ENCODE peak calls at places on chromosomes 5 and 9, in ten cellular contexts. M is esophagus squamous epithelium; K is MV-4-11; T is activated CD4-positive, alpha-beta T cell treated with anti-CD3 and anti-CD28 coated beads, Interleukin-2, amount 50 U/mL, for 1 hour; B is GM12864; P is SJSA1; N is stimulated activated CD4-positive, alpha-beta T cell treated with anti-CD3 and anti-CD28 coated beads, Interleukin-4, amount 100 ng/mL, for 1 hour; F is A549; Z is T-cell; H is HL-60. V is an unnamed sample.

GRCh38 chr5:133565993-133566392 is 46.3 kb downstream of the FSTL4 start:
- DNase-seq in M (no peak), K (peak), T (peak), B (no peak), P (no peak), N (peak), F (no peak), Z (no peak), H (no peak), V (peak)

GRCh38 chr9:106622148-106622547 is 240.8 kb upstream of the ZNF462 start:
- DNase-seq in M (no peak), K (no peak), T (no peak), B (no peak), P (no peak), N (no peak), F (no peak), Z (no peak), H (no peak), V (no peak)

GRCh38 chr5:137128012-137128411 is 371.1 kb downstream of the SPOCK1 start:
- DNase-seq in M (no peak), K (peak), T (no peak), B (no peak), P (no peak), N (no peak), F (no peak), Z (no peak), H (no peak), V (no peak)

GRCh38 chr9:113373676-113374392 is 3.0 kb downstream of the HDHD3 start:
- DNase-seq in M (no peak), K (no peak), T (no peak), B (no peak), P (no peak), N (no peak), F (no peak), Z (no peak), H (no peak), V (no peak)

GRCh38 chr5:91443028-91443427 is 59.9 kb upstream of the ARRDC3 start:
- DNase-seq in M (no peak), K (no peak), T (no peak), B (no peak), P (no peak), N (no peak), F (no peak), Z (no peak), H (no peak), V (no peak)

GRCh38 chr9:127283917-127284316 is 19.3 kb downstream of the GARNL3 start:
- DNase-seq in M (no peak), K (peak), T (peak), B (no peak), P (no peak), N (peak), F (peak), Z (peak), H (no peak), V (no peak)

GRCh38 chr9:99021512-99021911 is 77.8 kb downstream of the COL15A1 start:
- DNase-seq in M (no peak), K (no peak), T (no peak), B (no peak), P (no peak), N (no peak), F (no peak), Z (no peak), H (no peak), V (no peak)

GRCh38 chr9:98665511-98665910 is 43.2 kb downstream of the GABBR2 start:
- DNase-seq in M (no peak), K (no peak), T (no peak), B (no peak), P (no peak), N (no peak), F (no peak), Z (no peak), H (no peak), V (no peak)

GRCh38 chr5:19584131-19584530 is 403.9 kb downstream of the CDH18 start:
- DNase-seq in M (no peak), K (no peak), T (no peak), B (no peak), P (no peak), N (no peak), F (no peak), Z (no peak), H (no peak), V (no peak)

GRCh38 chr9:27701664-27702063 is 128.4 kb upstream of the C9orf72 start:
- DNase-seq in M (no peak), K (peak), T (no peak), B (no peak), P (no peak), N (no peak), F (no peak), Z (no peak), H (peak), V (no peak)

GRCh38 chr5:53369681-53370080 is 110.7 kb upstream of the FST start:
- DNase-seq in M (no peak), K (no peak), T (no peak), B (no peak), P (no peak), N (no peak), F (no peak), Z (no peak), H (no peak), V (no peak)

GRCh38 chr5:1174122-1174936 is 27.1 kb upstream of the SLC6A19 start:
- DNase-seq in M (no peak), K (peak), T (peak), B (no peak), P (peak), N (peak), F (peak), Z (peak), H (peak), V (peak)

GRCh38 chr9:95778957-95779356 is 96.5 kb upstream of the ERCC6L2 start:
- DNase-seq in M (no peak), K (peak), T (no peak), B (no peak), P (no peak), N (no peak), F (no peak), Z (no peak), H (no peak), V (no peak)

GRCh38 chr9:92406506-92406905 is 2.1 kb upstream of the OGN start:
- DNase-seq in M (peak), K (peak), T (peak), B (peak), P (no peak), N (no peak), F (no peak), Z (peak), H (peak), V (no peak)

GRCh38 chr5:112612663-112613062 is 125.0 kb upstream of the APC start:
- DNase-seq in M (no peak), K (no peak), T (no peak), B (no peak), P (no peak), N (no peak), F (no peak), Z (no peak), H (no peak), V (no peak)

GRCh38 chr5:30040483-30041116 is 1152.9 kb upstream of the CDH6 start:
- DNase-seq in M (no peak), K (peak), T (no peak), B (no peak), P (peak), N (no peak), F (peak), Z (no peak), H (peak), V (peak)

GRCh38 chr5:78706825-78707224 is 58.3 kb upstream of the LHFPL2 start:
- DNase-seq in M (no peak), K (no peak), T (no peak), B (no peak), P (peak), N (no peak), F (no peak), Z (no peak), H (no peak), V (no peak)

GRCh38 chr5:3709724-3710348 is 114.2 kb downstream of the IRX1 start:
- DNase-seq in M (no peak), K (no peak), T (no peak), B (no peak), P (no peak), N (no peak), F (no peak), Z (no peak), H (no peak), V (no peak)